ENCODE peak calls at places on chromosome 22, in six cellular contexts. Y is SK-N-SH, P is GM23248, X is HCT116, T is Karpas-422, K is MM.1S. S is an unnamed sample. For H3K4me1 and H3K9me2, the result is how much of the 10 kb centered on the place peaks cover.

GRCh38 chr22:26797910-26798309 is 140.5 kb downstream of the MIAT start:
- DNase-seq in Y (peak), P (no peak), X (peak), T (peak), K (no peak), S (no peak)

GRCh38 chr22:31122532-31123291 is at the start of gene INPP5J:
- DNase-seq in Y (peak), P (peak), X (peak), T (no peak), K (no peak), S (peak)

GRCh38 chr22:19961201-19961580 is 19.6 kb upstream of the TXNRD2 start:
- DNase-seq in Y (peak), P (no peak), X (no peak), T (no peak), K (no peak), S (no peak)

GRCh38 chr22:28116261-28116673 is 197.2 kb upstream of the PITPNB start:
- DNase-seq in Y (no peak), P (peak), X (no peak), T (no peak), K (no peak), S (peak)

GRCh38 chr22:30047364-30047738 is 32.9 kb upstream of the HORMAD2 start:
- DNase-seq in Y (no peak), P (no peak), X (no peak), T (peak), K (peak), S (no peak)

GRCh38 chr22:20080776-20081654 is 974 bp downstream of the DGCR8 start:
- DNase-seq in Y (peak), P (peak), X (no peak), T (peak), K (peak), S (peak)

GRCh38 chr22:28115426-28115825 is 196.4 kb upstream of the PITPNB start:
- DNase-seq in Y (no peak), P (peak), X (no peak), T (no peak), K (no peak), S (no peak)

GRCh38 chr22:26851125-26851524 is 193.7 kb downstream of the MIAT start:
- DNase-seq in Y (no peak), P (no peak), X (no peak), T (no peak), K (no peak), S (no peak)

GRCh38 chr22:25082096-25082495 is 117.6 kb upstream of the CRYBB3 start:
- DNase-seq in Y (no peak), P (no peak), X (no peak), T (no peak), K (no peak), S (no peak)

GRCh38 chr22:36323182-36323854 is 64.4 kb downstream of the MYH9 start:
- DNase-seq in Y (no peak), P (peak), X (no peak), T (no peak), K (no peak), S (no peak)

GRCh38 chr22:42929838-42930155 is 72.7 kb upstream of the ARFGAP3 start:
- DNase-seq in Y (no peak), P (peak), X (no peak), T (no peak), K (no peak), S (no peak)

GRCh38 chr22:22743128-22743760 is 98.8 kb downstream of the GGTLC2 start:
- DNase-seq in Y (no peak), P (no peak), X (no peak), T (no peak), K (no peak), S (no peak)

GRCh38 chr22:31085928-31086327 is 4.8 kb downstream of the SMTN start:
- DNase-seq in Y (peak), P (no peak), X (no peak), T (no peak), K (no peak), S (no peak)

GRCh38 chr22:48091656-48092223 is 1329.3 kb downstream of the TBC1D22A start:
- DNase-seq in Y (no peak), P (no peak), X (no peak), T (no peak), K (no peak), S (no peak)

GRCh38 chr22:30538280-30538679 is 8.3 kb downstream of the SEC14L6 start:
- DNase-seq in Y (no peak), P (peak), X (no peak), T (no peak), K (no peak), S (peak)

GRCh38 chr22:29621761-29622526 is 18.5 kb downstream of the NF2 start:
- DNase-seq in Y (no peak), P (peak), X (peak), T (no peak), K (no peak), S (peak)

GRCh38 chr22:29167032-29167911 is 38.4 kb upstream of the EMID1 start:
- DNase-seq in Y (no peak), P (no peak), X (no peak), T (peak), K (peak), S (no peak)

GRCh38 chr22:22431271-22432220 is 77.0 kb downstream of the ZNF280B start:
- DNase-seq in Y (peak), P (peak), X (peak), T (peak), K (peak), S (peak)

GRCh38 chr22:20455709-20456063 is 18.1 kb upstream of the SCARF2 start:
- DNase-seq in Y (no peak), P (peak), X (no peak), T (no peak), K (no peak), S (no peak)

GRCh38 chr22:43393845-43394474 is 17.9 kb upstream of the MPPED1 start:
- DNase-seq in Y (no peak), P (no peak), X (no peak), T (no peak), K (no peak), S (no peak)

GRCh38 chr22:31612891-31613285 is 49.1 kb downstream of the PISD start:
- DNase-seq in Y (no peak), P (no peak), X (no peak), T (no peak), K (no peak), S (no peak)

GRCh38 chr22:21651521-21652009 is 9.5 kb downstream of the SDF2L1 start:
- DNase-seq in Y (peak), P (no peak), X (no peak), T (peak), K (no peak), S (peak)

GRCh38 chr22:48492371-48493320 is 1335.0 kb downstream of the BRD1 start:
- DNase-seq in Y (peak), P (peak), X (peak), T (peak), K (peak), S (peak)

GRCh38 chr22:19749876-19750275 is 10.7 kb upstream of the TBX1 start:
- DNase-seq in Y (no peak), P (no peak), X (no peak), T (no peak), K (no peak), S (no peak)

GRCh38 chr22:28244760-28245159 is 325.7 kb upstream of the PITPNB start:
- DNase-seq in Y (no peak), P (no peak), X (no peak), T (no peak), K (no peak), S (no peak)

GRCh38 chr22:38761202-38762162 is 5.7 kb upstream of the SUN2 start:
- DNase-seq in Y (no peak), P (no peak), X (no peak), T (no peak), K (no peak), S (peak)
- H3K9ac ChIP-seq in Y (no peak), P (no peak), X (no peak), T (no peak), K (no peak), S (no peak)

GRCh38 chr22:32817137-32817536 is 15.6 kb downstream of the TIMP3 start:
- DNase-seq in Y (no peak), P (no peak), X (no peak), T (no peak), K (no peak), S (no peak)

GRCh38 chr22:32815943-32816342 is 14.4 kb downstream of the TIMP3 start:
- DNase-seq in Y (no peak), P (no peak), X (no peak), T (no peak), K (no peak), S (no peak)

GRCh38 chr22:32820131-32820882 is 18.8 kb downstream of the TIMP3 start:
- DNase-seq in Y (no peak), P (peak), X (no peak), T (no peak), K (no peak), S (no peak)

GRCh38 chr22:32819120-32819519 is 17.6 kb downstream of the TIMP3 start:
- DNase-seq in Y (no peak), P (no peak), X (no peak), T (no peak), K (no peak), S (no peak)

DNA sequence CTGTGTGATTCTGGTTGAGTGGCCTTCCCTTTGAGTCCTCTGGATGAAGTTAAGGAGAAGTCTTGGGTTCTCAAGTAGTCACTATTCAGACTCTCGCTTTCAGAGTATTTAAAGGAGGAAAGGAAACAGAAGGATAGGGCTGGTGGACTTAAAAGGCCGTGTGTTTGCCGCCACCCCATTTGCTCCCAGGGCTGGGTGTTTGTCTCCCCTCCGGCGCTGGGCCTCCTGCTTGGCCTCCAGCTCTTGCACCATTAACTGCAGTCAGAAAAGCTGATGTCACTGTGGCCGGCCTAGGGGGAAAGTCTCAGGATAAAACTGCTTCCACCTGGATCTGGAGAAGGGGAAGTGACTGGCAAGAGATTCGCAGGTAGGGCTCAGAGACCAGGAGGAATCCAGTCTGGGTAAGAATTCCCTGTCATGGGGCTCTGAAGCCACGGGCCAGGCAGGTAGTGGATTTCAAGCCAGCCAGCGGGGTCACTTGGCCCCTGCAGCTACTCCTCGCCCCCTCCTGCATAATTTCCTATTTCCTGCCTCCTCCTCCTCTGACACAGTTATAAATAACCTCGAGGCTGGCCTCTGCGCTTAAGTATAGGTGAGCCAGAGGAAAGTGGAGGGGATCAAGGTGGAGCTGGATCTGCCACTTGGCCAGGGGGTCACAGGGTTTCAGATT is 17.1 kb downstream of the TIMP3 start:
- DNase-seq in Y (no peak), P (no peak), X (no peak), T (no peak), K (no peak), S (no peak)
- H3K4me1 ChIP-seq in Y (under half), P (under half), X (under half), T (under half), K (under half), S (under half)

GRCh38 chr22:17065433-17065832 is 19.4 kb upstream of the IL17RA start:
- DNase-seq in Y (no peak), P (no peak), X (no peak), T (no peak), K (no peak), S (no peak)
- H3K9me2 ChIP-seq in Y (under half), P (under half), X (under half), T (under half), K (under half), S (under half)

GRCh38 chr22:37508431-37508963 is 10.7 kb downstream of the CARD10 start:
- DNase-seq in Y (no peak), P (no peak), X (no peak), T (no peak), K (no peak), S (no peak)
- H3K9ac ChIP-seq in Y (no peak), P (no peak), X (no peak), T (no peak), K (no peak), S (no peak)

GRCh38 chr22:46241397-46242007 is 8.6 kb downstream of the CDPF1 start:
- DNase-seq in Y (peak), P (no peak), X (no peak), T (no peak), K (no peak), S (no peak)
- H3K4me1 ChIP-seq in Y (half or more), P (under half), X (under half), T (under half), K (under half), S (under half)

GRCh38 chr22:50255607-50256006 is 4.5 kb upstream of the HDAC10 start:
- DNase-seq in Y (no peak), P (no peak), X (no peak), T (no peak), K (no peak), S (no peak)
- H3K9me2 ChIP-seq in Y (under half), P (under half), X (under half), T (under half), K (under half), S (under half)

S was measured in PC-3.